ENCODE peak calls at places on chromosomes 5 and 9, in five cellular contexts. B, W, S, O and Y are unnamed samples.

GRCh38 chr9:116482740-116483139 is 204.4 kb upstream of the TRIM32 start:
- DNase-seq in W (no peak), B (peak; percentile 48), S (no peak), O (no peak), Y (no peak)

GRCh38 chr9:126703330-126704156 is 89.8 kb downstream of the LMX1B start:
- DNase-seq in O (no peak), W (no peak), S (no peak), B (no peak), Y (no peak)

GRCh38 chr9:134661299-134661698 is 19.7 kb downstream of the COL5A1 start:
- DNase-seq in O (peak; percentile 62), B (no peak), S (no peak), W (no peak), Y (no peak)

GRCh38 chr9:108869092-108869725 is 7.1 kb downstream of the ACTL7A start:
- DNase-seq in B (peak; percentile 61), W (peak; percentile 77), S (no peak), O (peak; percentile 18), Y (peak; percentile 67)

GRCh38 chr9:3887121-3887797 is 361.5 kb upstream of the RFX3 start:
- DNase-seq in B (no peak), W (peak; percentile 22), O (no peak), S (no peak), Y (no peak)

GRCh38 chr5:119083679-119084078 is 12.8 kb downstream of the DMXL1 start:
- DNase-seq in W (no peak), S (no peak), B (no peak), O (no peak), Y (no peak)

GRCh38 chr5:111425205-111425604 is 87.1 kb downstream of the STARD4 start:
- DNase-seq in S (no peak), O (no peak), B (no peak), W (no peak), Y (no peak)

GRCh38 chr5:90135979-90136378 is 273.6 kb downstream of the CETN3 start:
- DNase-seq in W (no peak), O (no peak), S (no peak), B (no peak), Y (no peak)

GRCh38 chr9:16289639-16290038 is 580.8 kb downstream of the BNC2 start:
- DNase-seq in O (peak; percentile 77), W (no peak), B (no peak), S (no peak), Y (peak; percentile 76)

GRCh38 chr9:78906356-78906755 is 609.4 kb downstream of the PSAT1 start:
- DNase-seq in O (no peak), S (no peak), W (no peak), B (no peak), Y (no peak)

GRCh38 chr9:93054758-93055704 is 3.5 kb upstream of the SUSD3 start:
- DNase-seq in O (no peak), S (no peak), W (no peak), B (no peak), Y (no peak)

DNA sequence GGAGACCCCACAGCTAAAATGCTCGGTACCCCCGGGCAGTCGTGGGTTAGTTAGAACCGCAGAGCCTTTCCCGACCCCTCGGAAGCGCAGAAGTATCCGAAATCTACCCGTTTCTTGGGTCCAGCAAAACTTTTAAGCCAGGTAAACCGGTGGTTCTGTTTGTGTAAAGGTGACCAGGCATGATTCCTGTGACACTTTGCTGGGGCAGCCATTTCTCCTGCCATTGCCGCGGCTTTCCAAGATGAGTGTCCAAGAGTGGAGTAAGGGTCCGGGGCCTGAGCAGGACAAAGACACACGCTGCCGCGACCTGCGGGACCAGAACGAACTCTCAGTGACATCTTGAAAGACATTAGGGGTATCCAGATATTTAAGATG is 655 bp downstream of the MARVELD2 start:
- DNase-seq in S (no peak), W (peak; percentile 42), O (no peak), B (no peak), Y (no peak)
- H3K4me3 ChIP-seq in S (peak overlapping the region; percentile 69), W (peak overlapping the region; percentile 82), O (no peak overlapping the region), B (peak overlapping the region; percentile 26), Y (no peak overlapping the region)

DNA sequence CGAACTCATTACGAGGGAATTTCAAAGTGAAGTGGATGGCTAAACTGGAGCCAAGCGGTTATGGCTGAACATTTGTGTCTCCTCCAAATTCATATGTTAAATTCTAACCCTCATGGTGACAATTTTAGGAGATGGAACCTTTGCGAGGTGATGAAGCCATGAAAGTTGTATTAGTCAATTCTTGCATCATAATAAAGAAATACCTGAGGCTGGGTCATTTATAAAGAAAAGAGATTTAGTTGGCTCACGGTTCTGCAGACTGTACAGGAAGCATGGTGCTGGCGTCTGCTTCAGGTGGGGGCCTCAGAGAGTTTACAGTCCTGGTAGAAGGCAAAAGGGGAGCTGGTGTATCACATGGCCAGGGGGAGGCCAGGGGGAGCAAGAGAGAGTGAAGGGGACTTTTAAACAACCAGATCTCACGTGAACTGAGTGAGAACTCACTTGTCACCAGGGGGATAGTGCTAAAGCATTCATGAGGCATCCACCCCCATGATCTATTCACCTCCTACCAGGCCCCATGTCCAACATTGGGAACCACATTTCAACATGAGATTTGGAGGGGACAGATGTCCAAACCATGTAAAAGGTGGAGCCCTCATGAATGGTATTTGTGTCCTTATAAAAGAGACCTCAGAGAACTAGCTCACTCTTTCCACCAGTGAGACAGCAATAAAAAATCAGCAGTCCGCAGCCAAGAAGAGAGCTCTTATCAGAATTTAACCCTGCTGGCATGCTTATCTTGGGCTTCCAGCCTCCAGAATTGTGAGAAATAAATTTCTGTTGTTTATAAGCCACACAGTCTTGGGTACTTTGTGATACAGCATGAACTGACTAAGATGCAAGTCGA is 143.4 kb downstream of the MTRR start:
- DNase-seq in S (no peak), W (no peak), O (no peak), B (no peak), Y (no peak)
- TF ChIP-seq CTCF in S (peak; percentile 20), W (no peak), O (no peak), B (no peak), Y (no peak)

GRCh38 chr5:144101616-144102015 is 68.8 kb downstream of the YIPF5 start:
- DNase-seq in W (no peak), S (no peak), B (no peak), O (no peak), Y (no peak)

GRCh38 chr5:144102979-144103378 is 67.5 kb downstream of the YIPF5 start:
- DNase-seq in S (no peak), B (no peak), O (no peak), W (no peak), Y (no peak)

GRCh38 chr5:144103611-144104010 is 66.8 kb downstream of the YIPF5 start:
- DNase-seq in S (no peak), B (no peak), W (no peak), O (peak; percentile 40), Y (no peak)

GRCh38 chr5:144102361-144102760 is 68.1 kb downstream of the YIPF5 start:
- DNase-seq in W (no peak), O (no peak), B (no peak), S (no peak), Y (no peak)

DNA sequence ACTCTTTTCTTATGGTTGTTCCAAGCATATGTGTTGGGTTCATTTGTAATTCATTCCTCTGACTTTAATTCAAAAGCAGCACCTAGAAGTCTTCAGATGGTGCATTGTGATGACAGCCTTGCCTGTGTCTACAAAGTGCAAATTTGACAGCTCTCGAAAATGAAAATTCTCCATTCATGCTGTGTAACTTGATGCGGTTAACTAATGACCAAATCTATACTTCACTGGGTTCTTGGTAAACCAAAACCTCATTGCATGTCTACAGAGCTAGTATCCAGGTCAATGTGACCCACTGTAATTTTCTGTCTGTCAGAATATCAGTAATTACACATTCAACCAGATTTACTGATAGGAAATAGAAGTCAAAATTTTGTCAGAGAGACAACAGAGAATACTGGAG is 66.4 kb downstream of the YIPF5 start:
- DNase-seq in W (no peak), O (no peak), S (no peak), B (no peak), Y (no peak)
- H3K4me3 ChIP-seq in W (no peak overlapping the region), O (no peak overlapping the region), S (no peak overlapping the region), B (no peak overlapping the region), Y (no peak overlapping the region)

DNA sequence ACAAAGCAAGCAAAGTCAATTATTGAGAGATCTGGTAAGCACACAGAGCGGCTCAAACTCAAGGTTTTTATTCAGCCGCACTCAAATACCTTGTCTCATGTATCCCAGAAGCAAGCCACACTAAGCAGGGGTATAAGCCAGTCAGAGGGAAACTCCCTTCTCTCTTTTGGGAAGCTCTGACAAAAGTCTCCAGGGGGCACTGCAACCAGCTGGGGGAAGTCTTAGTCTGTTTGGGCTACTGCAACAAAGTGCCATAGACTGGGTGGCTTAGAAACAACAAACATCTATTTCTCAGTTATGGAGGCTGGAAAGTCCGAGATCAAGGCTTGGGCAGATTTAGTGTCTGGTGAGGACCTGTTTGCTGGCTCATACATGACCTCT is 246.0 kb downstream of the ENC1 start:
- DNase-seq in W (no peak), B (no peak), S (no peak), O (no peak), Y (peak; percentile 23)
- TF ChIP-seq CTCF in W (no peak), B (peak; percentile 7), S (peak; percentile 44), O (no peak), Y (peak; percentile 20)

GRCh38 chr9:91220491-91221135 is 141.1 kb downstream of the AUH start:
- DNase-seq in S (no peak), W (peak; percentile 16), B (peak; percentile 69), O (peak; percentile 84), Y (peak; percentile 52)

GRCh38 chr9:91221332-91221731 is 140.4 kb downstream of the AUH start:
- DNase-seq in B (peak; percentile 86), O (peak; percentile 73), W (no peak), S (no peak), Y (peak; percentile 77)

GRCh38 chr9:91220021-91220420 is 141.7 kb downstream of the AUH start:
- DNase-seq in S (no peak), W (no peak), O (no peak), B (no peak), Y (no peak)

GRCh38 chr9:91222457-91222856 is 139.3 kb downstream of the AUH start:
- DNase-seq in B (no peak), S (no peak), W (no peak), O (no peak), Y (no peak)

DNA sequence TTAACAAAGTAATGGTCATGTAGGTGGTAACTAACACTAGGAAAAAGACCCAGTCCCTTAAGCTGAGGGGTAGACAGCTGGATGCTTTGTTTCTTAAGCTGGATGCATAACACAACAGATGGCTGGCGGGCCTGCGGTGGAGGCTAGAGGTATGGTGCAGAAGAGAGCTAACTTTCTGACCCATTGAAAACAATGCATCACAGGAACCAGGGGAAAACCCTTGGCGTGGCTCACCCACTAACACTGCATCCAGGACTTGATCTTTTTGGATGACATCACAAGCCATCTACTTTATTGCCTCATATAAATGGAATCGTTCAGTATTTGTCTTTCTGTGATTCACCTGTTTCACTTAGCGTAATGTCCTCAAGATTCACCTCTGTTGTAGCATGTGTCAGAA is 138.7 kb downstream of the AUH start:
- DNase-seq in S (no peak), B (no peak), W (peak; percentile 35), O (no peak), Y (no peak)
- H3K4me3 ChIP-seq in S (no peak overlapping the region), B (no peak overlapping the region), W (no peak overlapping the region), O (no peak overlapping the region), Y (no peak overlapping the region)

GRCh38 chr5:26329562-26330189 is 708.7 kb downstream of the CDH9 start:
- DNase-seq in S (no peak), W (peak; percentile 6), O (peak; percentile 2), B (no peak), Y (no peak)
- TF ChIP-seq CTCF in S (no peak), W (peak; percentile 19), O (peak; percentile 35), B (no peak), Y (peak; percentile 20)

DNA sequence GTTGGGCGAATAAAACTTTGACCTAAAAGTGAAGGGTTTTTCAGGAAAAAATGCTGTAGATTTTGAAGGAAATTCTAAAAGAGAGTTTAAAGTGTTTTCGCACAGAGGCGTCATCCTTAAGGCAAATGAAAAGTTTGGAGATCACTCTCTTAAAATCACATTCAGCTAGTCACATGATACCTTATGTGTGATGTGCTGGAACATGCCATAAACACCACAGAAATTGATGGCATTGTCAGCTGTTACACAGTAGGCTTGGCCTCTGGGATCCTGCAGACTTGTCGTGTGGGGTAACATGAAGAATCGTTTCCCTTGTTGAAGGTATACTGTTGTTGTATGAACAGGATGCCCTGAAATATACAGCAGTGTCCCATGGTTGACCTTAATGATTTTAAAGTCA is 3.3 kb downstream of the ANP32B start:
- DNase-seq in O (peak; percentile 6), S (no peak), B (no peak), W (peak; percentile 52), Y (no peak)
- H3K4me3 ChIP-seq in O (no peak overlapping the region), S (peak overlapping the region; percentile 37), B (no peak overlapping the region), W (no peak overlapping the region), Y (no peak overlapping the region)